ENCODE peak calls at places on chromosomes 16 and 17, in eight cellular contexts. One of them, this sample, is unnamed. For H3K79me2, the result is how much of the 10 kb centered on the place peaks cover.

GRCh38 chr16:88855176-88855575 is 1.6 kb downstream of the GALNS start:
- DNase-seq in hepatocyte: no peak
- DNase-seq in OCI-LY7: no peak
- DNase-seq in GM12878: no peak
- DNase-seq in DND-41: no peak
- DNase-seq in H1: no peak
- DNase-seq in neural progenitor cell: no peak
- DNase-seq in GM23338: no peak
- DNase-seq in this sample: no peak

GRCh38 chr16:27097671-27098275 is 31.0 kb downstream of the C16orf82 start:
- DNase-seq in hepatocyte: no peak
- DNase-seq in DND-41: no peak
- DNase-seq in GM23338: no peak
- DNase-seq in neural progenitor cell: no peak
- DNase-seq in H1: no peak
- DNase-seq in OCI-LY7: no peak
- DNase-seq in GM12878: no peak
- DNase-seq in this sample: peak

GRCh38 chr16:24635900-24636610 is 93.4 kb upstream of the TNRC6A start:
- DNase-seq in GM12878: no peak
- DNase-seq in OCI-LY7: no peak
- DNase-seq in GM23338: no peak
- DNase-seq in neural progenitor cell: no peak
- DNase-seq in DND-41: no peak
- DNase-seq in H1: no peak
- DNase-seq in hepatocyte: peak
- DNase-seq in this sample: peak

GRCh38 chr17:40452921-40453378 is 9.7 kb downstream of the IGFBP4 start:
- DNase-seq in neural progenitor cell: no peak
- DNase-seq in DND-41: no peak
- DNase-seq in GM12878: no peak
- DNase-seq in GM23338: no peak
- DNase-seq in H1: no peak
- DNase-seq in OCI-LY7: no peak
- DNase-seq in hepatocyte: peak
- DNase-seq in this sample: no peak

GRCh38 chr17:61928101-61928436 is 287 bp upstream of the INTS2 start:
- DNase-seq in GM12878: no peak
- DNase-seq in OCI-LY7: no peak
- DNase-seq in hepatocyte: no peak
- DNase-seq in H1: no peak
- DNase-seq in neural progenitor cell: no peak
- DNase-seq in GM23338: no peak
- DNase-seq in DND-41: no peak
- DNase-seq in this sample: no peak

GRCh38 chr17:45709889-45710288 is 74.2 kb upstream of the CRHR1 start:
- DNase-seq in GM12878: no peak
- DNase-seq in hepatocyte: no peak
- DNase-seq in GM23338: peak
- DNase-seq in OCI-LY7: no peak
- DNase-seq in H1: no peak
- DNase-seq in neural progenitor cell: peak
- DNase-seq in DND-41: no peak
- DNase-seq in this sample: no peak

GRCh38 chr17:21171970-21172510 is 41.9 kb downstream of the TMEM11 start:
- DNase-seq in DND-41: no peak
- DNase-seq in hepatocyte: no peak
- DNase-seq in GM12878: no peak
- DNase-seq in H1: no peak
- DNase-seq in GM23338: no peak
- DNase-seq in OCI-LY7: no peak
- DNase-seq in neural progenitor cell: no peak
- DNase-seq in this sample: no peak

GRCh38 chr16:14502932-14503741 is 126.9 kb downstream of the PARN start:
- DNase-seq in GM12878: peak
- DNase-seq in H1: no peak
- DNase-seq in hepatocyte: no peak
- DNase-seq in DND-41: no peak
- DNase-seq in GM23338: no peak
- DNase-seq in neural progenitor cell: no peak
- DNase-seq in OCI-LY7: no peak
- DNase-seq in this sample: peak

GRCh38 chr17:50221500-50222480 is 20.4 kb upstream of the COL1A1 start:
- DNase-seq in hepatocyte: peak
- DNase-seq in GM12878: no peak
- DNase-seq in neural progenitor cell: no peak
- DNase-seq in DND-41: peak
- DNase-seq in OCI-LY7: no peak
- DNase-seq in H1: no peak
- DNase-seq in GM23338: no peak
- DNase-seq in this sample: peak

GRCh38 chr16:84884311-84885023 is 64.7 kb downstream of the CRISPLD2 start:
- DNase-seq in hepatocyte: no peak
- DNase-seq in GM23338: no peak
- DNase-seq in GM12878: no peak
- DNase-seq in H1: peak
- DNase-seq in DND-41: no peak
- DNase-seq in neural progenitor cell: peak
- DNase-seq in OCI-LY7: no peak
- DNase-seq in this sample: peak

GRCh38 chr17:73900516-73900915 is 256.3 kb upstream of the SDK2 start:
- DNase-seq in hepatocyte: no peak
- DNase-seq in GM23338: no peak
- DNase-seq in DND-41: no peak
- DNase-seq in GM12878: no peak
- DNase-seq in OCI-LY7: no peak
- DNase-seq in neural progenitor cell: peak
- DNase-seq in H1: no peak
- DNase-seq in this sample: no peak

GRCh38 chr17:61947367-61948078 is 19.7 kb upstream of the INTS2 start:
- DNase-seq in neural progenitor cell: no peak
- DNase-seq in GM23338: no peak
- DNase-seq in OCI-LY7: no peak
- DNase-seq in DND-41: no peak
- DNase-seq in H1: no peak
- DNase-seq in GM12878: no peak
- DNase-seq in hepatocyte: no peak
- DNase-seq in this sample: no peak

GRCh38 chr16:82229800-82230619 is 60.0 kb upstream of the MPHOSPH6 start:
- DNase-seq in GM23338: peak
- DNase-seq in hepatocyte: peak
- DNase-seq in DND-41: peak
- DNase-seq in GM12878: peak
- DNase-seq in H1: peak
- DNase-seq in neural progenitor cell: peak
- DNase-seq in OCI-LY7: peak
- DNase-seq in this sample: peak

GRCh38 chr16:3022208-3022696 is 1.5 kb downstream of the HCFC1R1 start:
- DNase-seq in neural progenitor cell: peak
- DNase-seq in GM23338: peak
- DNase-seq in hepatocyte: peak
- DNase-seq in H1: peak
- DNase-seq in DND-41: peak
- DNase-seq in GM12878: no peak
- DNase-seq in OCI-LY7: no peak
- DNase-seq in this sample: peak

GRCh38 chr17:9158545-9159452 is 137.5 kb downstream of the NTN1 start:
- DNase-seq in OCI-LY7: no peak
- DNase-seq in hepatocyte: no peak
- DNase-seq in H1: no peak
- DNase-seq in neural progenitor cell: no peak
- DNase-seq in DND-41: no peak
- DNase-seq in GM12878: no peak
- DNase-seq in GM23338: no peak
- DNase-seq in this sample: no peak

DNA sequence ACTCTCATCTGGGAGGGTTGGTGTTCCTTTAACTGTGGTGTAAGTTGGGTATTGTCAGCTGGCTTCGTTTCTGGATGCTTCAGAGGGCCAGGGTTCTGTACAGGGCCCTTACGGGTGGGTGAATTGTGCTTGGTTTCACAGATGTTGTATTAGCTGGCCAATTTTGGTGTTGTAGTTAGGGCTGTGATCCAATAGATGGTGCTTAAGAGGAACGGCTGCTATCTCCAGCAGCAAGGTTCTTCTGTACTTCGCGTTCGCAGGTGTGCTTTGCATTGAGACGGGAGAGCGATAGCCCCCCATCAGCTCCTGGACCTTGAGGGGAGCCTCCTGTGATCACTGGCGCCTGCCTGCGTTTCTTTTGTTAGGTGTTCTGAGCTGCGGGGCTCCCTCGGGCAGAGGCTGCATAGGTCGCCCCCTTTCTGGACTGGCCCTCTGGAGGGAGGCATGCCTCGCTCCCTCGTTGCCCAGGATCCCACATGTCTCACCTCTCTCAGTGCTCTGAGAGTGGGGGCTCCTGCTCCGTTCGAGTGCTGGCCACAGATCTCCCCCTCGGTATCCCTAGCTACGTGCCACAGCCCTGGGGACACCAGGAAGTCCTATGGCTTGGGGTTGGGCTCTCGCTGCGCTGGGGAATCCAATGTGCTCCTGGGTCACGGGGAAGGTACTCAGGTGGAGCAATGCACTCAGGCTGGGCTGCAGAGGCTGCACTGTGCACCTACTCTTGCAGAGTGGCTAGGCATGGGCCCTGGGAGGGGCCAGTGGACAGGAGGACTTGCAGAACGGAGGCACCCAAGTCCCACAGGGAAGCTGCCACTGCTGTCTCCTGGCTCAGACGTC is 844 bp upstream of the PRDM7 start:
- DNase-seq in H1: peak
- DNase-seq in DND-41: no peak
- DNase-seq in GM12878: no peak
- DNase-seq in GM23338: peak
- DNase-seq in OCI-LY7: peak
- DNase-seq in hepatocyte: peak
- DNase-seq in neural progenitor cell: peak
- DNase-seq in this sample: peak
- TF ChIP-seq CTCF in H1: no peak
- TF ChIP-seq CTCF in DND-41: peak
- TF ChIP-seq CTCF in GM12878: no peak
- TF ChIP-seq CTCF in GM23338: peak
- TF ChIP-seq CTCF in OCI-LY7: peak
- TF ChIP-seq CTCF in hepatocyte: peak
- TF ChIP-seq CTCF in neural progenitor cell: peak
- TF ChIP-seq CTCF in this sample: no peak

DNA sequence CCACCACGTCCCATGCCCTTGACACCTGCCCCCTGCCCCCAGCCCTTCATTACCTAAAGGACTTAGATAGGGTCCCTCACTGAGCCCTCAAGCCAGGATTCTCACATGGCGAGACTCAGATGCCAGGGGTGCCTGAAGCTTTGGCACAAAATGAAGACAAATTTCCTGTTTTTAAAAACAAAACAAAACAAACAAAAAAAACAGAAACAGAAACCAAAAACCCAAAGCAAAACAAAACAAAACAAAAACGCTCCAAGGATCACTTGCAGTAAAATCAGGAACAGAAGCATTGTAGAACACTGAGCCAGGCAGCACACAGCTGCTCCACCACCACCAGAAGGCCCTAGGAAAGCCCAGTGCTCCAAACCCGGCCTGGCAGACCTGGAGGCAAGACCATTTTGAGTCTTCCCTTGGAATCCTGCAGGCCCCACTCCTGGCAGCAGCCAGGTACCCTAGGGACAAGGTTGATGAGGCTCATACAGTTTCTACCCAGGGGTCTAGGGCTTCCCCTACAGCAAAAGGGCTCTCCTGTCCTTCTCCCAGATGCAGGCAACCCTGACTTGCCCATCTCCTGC is 20.8 kb downstream of the MYO18A start:
- DNase-seq in DND-41: no peak
- DNase-seq in H1: no peak
- DNase-seq in hepatocyte: no peak
- DNase-seq in GM12878: no peak
- DNase-seq in OCI-LY7: no peak
- DNase-seq in neural progenitor cell: no peak
- DNase-seq in GM23338: no peak
- DNase-seq in this sample: no peak
- H3K4me3 ChIP-seq in DND-41: no peak
- H3K4me3 ChIP-seq in H1: no peak
- H3K4me3 ChIP-seq in hepatocyte: no peak
- H3K4me3 ChIP-seq in GM12878: no peak
- H3K4me3 ChIP-seq in OCI-LY7: no peak
- H3K4me3 ChIP-seq in neural progenitor cell: no peak
- H3K4me3 ChIP-seq in GM23338: no peak
- H3K4me3 ChIP-seq in this sample: no peak

DNA sequence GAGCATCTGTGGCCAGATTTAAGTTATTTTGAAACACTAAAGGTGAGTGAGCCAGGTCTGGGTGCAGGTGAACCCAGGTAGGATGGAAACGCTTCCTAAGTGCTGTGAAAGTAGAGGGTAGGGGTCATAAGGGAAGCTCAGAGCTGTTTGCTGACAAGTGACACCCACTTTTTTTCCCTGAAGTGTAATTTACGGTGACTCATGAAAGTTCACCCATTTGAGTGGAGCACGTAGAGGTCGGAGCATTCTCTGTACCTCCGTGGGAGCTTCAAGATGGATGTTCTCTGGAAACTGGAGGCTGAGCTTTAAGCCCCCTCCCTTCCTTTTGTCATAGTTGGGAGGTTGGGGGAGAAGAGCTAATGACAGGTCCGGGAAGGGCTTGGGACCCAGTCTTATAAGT is 44.3 kb downstream of the MPRIP start:
- DNase-seq in OCI-LY7: no peak
- DNase-seq in neural progenitor cell: no peak
- DNase-seq in hepatocyte: no peak
- DNase-seq in DND-41: no peak
- DNase-seq in GM12878: no peak
- DNase-seq in GM23338: no peak
- DNase-seq in H1: no peak
- DNase-seq in this sample: no peak
- H3K79me2 ChIP-seq in OCI-LY7: under half
- H3K79me2 ChIP-seq in neural progenitor cell: under half
- H3K79me2 ChIP-seq in hepatocyte: half or more
- H3K79me2 ChIP-seq in DND-41: half or more
- H3K79me2 ChIP-seq in GM12878: under half
- H3K79me2 ChIP-seq in GM23338: under half
- H3K79me2 ChIP-seq in H1: under half
- H3K79me2 ChIP-seq in this sample: half or more

GRCh38 chr16:72149676-72150464 is 22.1 kb downstream of the PMFBP1 start:
- DNase-seq in H1: no peak
- DNase-seq in hepatocyte: no peak
- DNase-seq in GM12878: no peak
- DNase-seq in DND-41: peak
- DNase-seq in OCI-LY7: no peak
- DNase-seq in GM23338: peak
- DNase-seq in neural progenitor cell: peak
- DNase-seq in this sample: no peak
- TF ChIP-seq CTCF in H1: peak
- TF ChIP-seq CTCF in hepatocyte: no peak
- TF ChIP-seq CTCF in GM12878: no peak
- TF ChIP-seq CTCF in DND-41: no peak
- TF ChIP-seq CTCF in OCI-LY7: peak
- TF ChIP-seq CTCF in GM23338: peak
- TF ChIP-seq CTCF in neural progenitor cell: peak
- TF ChIP-seq CTCF in this sample: no peak

This sample was measured in astrocyte.